ENCODE peak calls at places on chromosomes 12 and 14, in five cellular contexts. X is stromal cell of bone marrow; G is naive thymus-derived CD4-positive, alpha-beta T cell; P is MV-4-11; F is ascending aorta. Z is an unnamed sample.

GRCh38 chr12:106088246-106089200 is 50.2 kb downstream of the NUAK1 start:
- DNase-seq in X (no peak), G (no peak), P (no peak), F (peak; percentile 60), Z (no peak)

GRCh38 chr12:29131539-29131938 is 17.5 kb upstream of the FAR2 start:
- DNase-seq in X (no peak), G (no peak), P (peak; percentile 45), F (no peak), Z (peak; percentile 53)

GRCh38 chr12:108793756-108794441 is 62.6 kb upstream of the CORO1C start:
- DNase-seq in X (no peak), G (no peak), P (no peak), F (peak; percentile 77), Z (no peak)

GRCh38 chr12:112839386-112839972 is 47.9 kb downstream of the RPH3A start:
- DNase-seq in X (peak; percentile 71), G (no peak), P (no peak), F (no peak), Z (peak; percentile 32)

GRCh38 chr14:89365071-89365801 is 51.8 kb downstream of the FOXN3 start:
- DNase-seq in X (no peak), G (peak; percentile 70), P (peak; percentile 91), F (no peak), Z (no peak)

GRCh38 chr12:127342861-127343260 is 924.1 kb upstream of the TMEM132C start:
- DNase-seq in X (no peak), G (no peak), P (no peak), F (no peak), Z (no peak)

GRCh38 chr14:49920260-49920659 is 27.4 kb downstream of the ARF6 start:
- DNase-seq in X (no peak), G (no peak), P (no peak), F (no peak), Z (no peak)

GRCh38 chr12:109346920-109347319 is 780 bp upstream of the MYO1H start:
- DNase-seq in X (no peak), G (no peak), P (no peak), F (no peak), Z (peak; percentile 28)

GRCh38 chr12:11927311-11927935 is 143.3 kb upstream of the BCL2L14 start:
- DNase-seq in X (no peak), G (no peak), P (peak; percentile 46), F (no peak), Z (no peak)

GRCh38 chr12:110935588-110935987 is 15.2 kb upstream of the MYL2 start:
- DNase-seq in X (no peak), G (no peak), P (no peak), F (no peak), Z (no peak)

GRCh38 chr14:93331375-93332031 is 1.3 kb downstream of the BTBD7 start:
- DNase-seq in X (no peak), G (no peak), P (no peak), F (no peak), Z (no peak)

GRCh38 chr12:121926874-121927706 is 8.7 kb downstream of the CFAP251 start:
- DNase-seq in X (no peak), G (no peak), P (peak; percentile 79), F (no peak), Z (no peak)

GRCh38 chr12:103503546-103504480 is 8.0 kb upstream of the C12orf42 start:
- DNase-seq in X (no peak), G (peak; percentile 57), P (peak; percentile 23), F (no peak), Z (peak; percentile 68)

GRCh38 chr12:133130038-133130807 is at the start of the genes ZNF10 and ZNF891:
- DNase-seq in X (peak; percentile 89), G (peak; percentile 98), P (peak; percentile 88), F (peak; percentile 97), Z (peak; percentile 96)

GRCh38 chr14:106625181-106625580 is 1098.8 kb downstream of the TMEM121 start:
- DNase-seq in X (no peak), G (no peak), P (peak; percentile 52), F (no peak), Z (no peak)

GRCh38 chr12:84357314-84357713 is 555.3 kb downstream of the SLC6A15 start:
- DNase-seq in X (no peak), G (no peak), P (no peak), F (peak; percentile 54), Z (no peak)

GRCh38 chr12:4147051-4147481 is 126.5 kb upstream of the CCND2 start:
- DNase-seq in X (no peak), G (no peak), P (peak; percentile 67), F (no peak), Z (no peak)

GRCh38 chr14:90758028-90758889 is 58.0 kb downstream of the TTC7B start:
- DNase-seq in X (peak; percentile 70), G (peak; percentile 91), P (peak; percentile 83), F (peak; percentile 94), Z (peak; percentile 87)

GRCh38 chr12:45572114-45572513 is 157.4 kb upstream of the ARID2 start:
- DNase-seq in X (no peak), G (no peak), P (no peak), F (no peak), Z (no peak)

GRCh38 chr14:76391981-76392690 is 16.2 kb downstream of the ESRRB start:
- DNase-seq in X (no peak), G (no peak), P (no peak), F (no peak), Z (peak; percentile 7)

GRCh38 chr14:93089501-93090269 is 26.0 kb downstream of the ITPK1 start:
- DNase-seq in X (no peak), G (no peak), P (no peak), F (no peak), Z (peak; percentile 47)